ENCODE peak calls at places on chromosomes 11 and 22, in five cellular contexts. W is T47D; Z is left ventricle myocardium inferior; C is NCI-H1417; L is naive thymus-derived CD4-positive, alpha-beta T cell. V is an unnamed sample.

GRCh38 chr22:36467042-36467810 is 14.2 kb downstream of the TXN2 start:
- DNase-seq in C (no peak), L (no peak), W (no peak), Z (peak; percentile 77), V (peak; percentile 94)

GRCh38 chr11:60206616-60207015 is 23.7 kb upstream of the MS4A6A start:
- DNase-seq in L (no peak), Z (no peak), C (no peak), W (no peak), V (no peak)

GRCh38 chr11:96337541-96338530 is 5.2 kb downstream of the MAML2 start:
- DNase-seq in Z (peak; percentile 30), L (peak; percentile 41), W (no peak), C (no peak), V (peak; percentile 44)

GRCh38 chr11:19524171-19524671 is 188.4 kb upstream of the NAV2 start:
- DNase-seq in L (no peak), W (peak; percentile 7), Z (no peak), C (no peak), V (no peak)

GRCh38 chr11:64677441-64678023 is 45.5 kb downstream of the NRXN2 start:
- DNase-seq in L (no peak), C (no peak), W (no peak), Z (no peak), V (no peak)

GRCh38 chr11:1877211-1878133 is 14.2 kb downstream of the PRR33 start:
- DNase-seq in W (no peak), Z (peak; percentile 74), L (peak; percentile 11), C (peak; percentile 52), V (peak; percentile 16)

GRCh38 chr22:30310881-30311771 is 15.6 kb downstream of the TBC1D10A start:
- DNase-seq in W (no peak), Z (peak; percentile 80), C (no peak), L (no peak), V (peak; percentile 87)

GRCh38 chr22:31210830-31211503 is 1.1 kb upstream of the LIMK2 start:
- DNase-seq in C (no peak), W (no peak), Z (peak; percentile 34), L (no peak), V (no peak)

GRCh38 chr22:32994921-32995320 is 63.3 kb downstream of the SYN3 start:
- DNase-seq in L (no peak), C (no peak), Z (no peak), W (no peak), V (no peak)

GRCh38 chr11:113779496-113779895 is at the start of gene CLDN25:
- DNase-seq in L (no peak), Z (no peak), C (no peak), W (no peak), V (no peak)

GRCh38 chr11:33735166-33735425 is 1.1 kb downstream of the CD59 start:
- DNase-seq in L (no peak), C (peak; percentile 73), W (no peak), Z (no peak), V (no peak)

GRCh38 chr11:132453411-132453810 is 1078.9 kb downstream of the OPCML start:
- DNase-seq in L (no peak), W (no peak), C (no peak), Z (no peak), V (peak; percentile 77)

GRCh38 chr11:82683029-82683428 is 50.6 kb downstream of the FAM181B start:
- DNase-seq in L (no peak), Z (no peak), C (no peak), W (no peak), V (no peak)

GRCh38 chr11:68840661-68841653 is 759 bp downstream of the CPT1A start:
- DNase-seq in Z (peak; percentile 59), W (no peak), C (peak; percentile 66), L (peak; percentile 51), V (peak; percentile 27)

GRCh38 chr11:116232364-116232801 is 540.4 kb downstream of the BUD13 start:
- DNase-seq in C (peak; percentile 92), Z (no peak), W (no peak), L (no peak), V (peak; percentile 53)

GRCh38 chr22:26485013-26485412 is 1.3 kb downstream of the SRRD start:
- DNase-seq in C (no peak), L (no peak), Z (no peak), W (no peak), V (peak; percentile 5)

GRCh38 chr11:75325713-75326438 is 25.6 kb downstream of the ARRB1 start:
- DNase-seq in L (peak; percentile 55), W (no peak), C (no peak), Z (peak; percentile 70), V (peak; percentile 97)

GRCh38 chr22:23970201-23970641 is 3.5 kb downstream of the DDTL start:
- DNase-seq in W (no peak), L (no peak), C (no peak), Z (no peak), V (no peak)

GRCh38 chr22:42277988-42278776 is 7.7 kb upstream of the TCF20 start:
- DNase-seq in W (peak; percentile 36), Z (no peak), C (peak; percentile 61), L (no peak), V (peak; percentile 11)

GRCh38 chr22:38867124-38867455 is 4.9 kb downstream of the CBX6 start:
- DNase-seq in C (no peak), L (no peak), Z (no peak), W (no peak), V (no peak)

GRCh38 chr11:68457214-68457897 is 3.2 kb upstream of the PPP6R3 start:
- DNase-seq in C (no peak), Z (no peak), W (no peak), L (no peak), V (no peak)

GRCh38 chr11:8814923-8815240 is 96.1 kb upstream of the AKIP1 start:
- DNase-seq in W (no peak), Z (no peak), L (no peak), C (no peak), V (peak; percentile 55)

V was measured in fibroblast of lung.